ENCODE peak calls at places on chromosomes 5 and 9, in six cellular contexts. One of them, this sample, is unnamed.

GRCh38 chr5:3786165-3786564 is 190.5 kb downstream of the IRX1 start:
- DNase-seq in WTC11: no peak
- DNase-seq in putamen: no peak
- DNase-seq in fibroblast of lung: no peak
- DNase-seq in activated CD8-positive, alpha-beta memory T cell treated with anti-CD3 and anti-CD28 coated beads for 1 hour: no peak
- DNase-seq in CD4-positive, alpha-beta memory T cell: no peak
- DNase-seq in this sample: no peak

GRCh38 chr9:12809720-12810119 is 34.9 kb downstream of the LURAP1L start:
- DNase-seq in WTC11: no peak
- DNase-seq in putamen: no peak
- DNase-seq in fibroblast of lung: no peak
- DNase-seq in activated CD8-positive, alpha-beta memory T cell treated with anti-CD3 and anti-CD28 coated beads for 1 hour: no peak
- DNase-seq in CD4-positive, alpha-beta memory T cell: no peak
- DNase-seq in this sample: no peak

GRCh38 chr5:147567917-147568598 is 58.2 kb upstream of the DPYSL3 start:
- DNase-seq in WTC11: peak
- DNase-seq in putamen: no peak
- DNase-seq in fibroblast of lung: peak
- DNase-seq in activated CD8-positive, alpha-beta memory T cell treated with anti-CD3 and anti-CD28 coated beads for 1 hour: no peak
- DNase-seq in CD4-positive, alpha-beta memory T cell: no peak
- DNase-seq in this sample: no peak

GRCh38 chr9:5846501-5846921 is 13.6 kb upstream of the ERMP1 start:
- DNase-seq in WTC11: no peak
- DNase-seq in putamen: no peak
- DNase-seq in fibroblast of lung: peak
- DNase-seq in activated CD8-positive, alpha-beta memory T cell treated with anti-CD3 and anti-CD28 coated beads for 1 hour: no peak
- DNase-seq in CD4-positive, alpha-beta memory T cell: no peak
- DNase-seq in this sample: no peak

GRCh38 chr9:92590386-92590785 is 54.6 kb upstream of the ECM2 start:
- DNase-seq in WTC11: no peak
- DNase-seq in putamen: no peak
- DNase-seq in fibroblast of lung: peak
- DNase-seq in activated CD8-positive, alpha-beta memory T cell treated with anti-CD3 and anti-CD28 coated beads for 1 hour: no peak
- DNase-seq in CD4-positive, alpha-beta memory T cell: no peak
- DNase-seq in this sample: no peak

GRCh38 chr9:137069508-137070071 is 767 bp downstream of the SAPCD2 start:
- DNase-seq in WTC11: peak
- DNase-seq in putamen: no peak
- DNase-seq in fibroblast of lung: no peak
- DNase-seq in activated CD8-positive, alpha-beta memory T cell treated with anti-CD3 and anti-CD28 coated beads for 1 hour: no peak
- DNase-seq in CD4-positive, alpha-beta memory T cell: no peak
- DNase-seq in this sample: no peak

GRCh38 chr5:172102913-172103629 is 85.0 kb downstream of the STK10 start:
- DNase-seq in WTC11: no peak
- DNase-seq in putamen: no peak
- DNase-seq in fibroblast of lung: peak
- DNase-seq in activated CD8-positive, alpha-beta memory T cell treated with anti-CD3 and anti-CD28 coated beads for 1 hour: no peak
- DNase-seq in CD4-positive, alpha-beta memory T cell: no peak
- DNase-seq in this sample: no peak

GRCh38 chr5:178249191-178249989 is 16.8 kb upstream of the PHYKPL start:
- DNase-seq in WTC11: no peak
- DNase-seq in putamen: no peak
- DNase-seq in fibroblast of lung: peak
- DNase-seq in activated CD8-positive, alpha-beta memory T cell treated with anti-CD3 and anti-CD28 coated beads for 1 hour: peak
- DNase-seq in CD4-positive, alpha-beta memory T cell: peak
- DNase-seq in this sample: peak

GRCh38 chr5:159987031-159987674 is 21.8 kb upstream of the TTC1 start:
- DNase-seq in WTC11: peak
- DNase-seq in putamen: peak
- DNase-seq in fibroblast of lung: peak
- DNase-seq in activated CD8-positive, alpha-beta memory T cell treated with anti-CD3 and anti-CD28 coated beads for 1 hour: peak
- DNase-seq in CD4-positive, alpha-beta memory T cell: peak
- DNase-seq in this sample: peak

GRCh38 chr5:62284946-62285891 is 20.8 kb upstream of the KIF2A start:
- DNase-seq in WTC11: no peak
- DNase-seq in putamen: no peak
- DNase-seq in fibroblast of lung: no peak
- DNase-seq in activated CD8-positive, alpha-beta memory T cell treated with anti-CD3 and anti-CD28 coated beads for 1 hour: no peak
- DNase-seq in CD4-positive, alpha-beta memory T cell: no peak
- DNase-seq in this sample: no peak

GRCh38 chr9:27088981-27089380 is 20.0 kb upstream of the TEK start:
- DNase-seq in WTC11: no peak
- DNase-seq in putamen: no peak
- DNase-seq in fibroblast of lung: peak
- DNase-seq in activated CD8-positive, alpha-beta memory T cell treated with anti-CD3 and anti-CD28 coated beads for 1 hour: no peak
- DNase-seq in CD4-positive, alpha-beta memory T cell: no peak
- DNase-seq in this sample: no peak

GRCh38 chr5:172748341-172748843 is 22.6 kb downstream of the DUSP1 start:
- DNase-seq in WTC11: peak
- DNase-seq in putamen: no peak
- DNase-seq in fibroblast of lung: peak
- DNase-seq in activated CD8-positive, alpha-beta memory T cell treated with anti-CD3 and anti-CD28 coated beads for 1 hour: no peak
- DNase-seq in CD4-positive, alpha-beta memory T cell: no peak
- DNase-seq in this sample: no peak